ENCODE peak calls at places on chromosomes 5 and 9, in seven cellular contexts. H, C, Y, D, V, R and Z are unnamed samples.
A peak's percentile ranks its signal among the peaks of the same experiment; 100 is the strongest.

GRCh38 chr5:55063899-55064298 is 38.5 kb upstream of the GZMA start:
- DNase-seq in H (no peak), C (no peak), Y (no peak), D (no peak), V (peak; percentile 62), R (no peak), Z (no peak)

GRCh38 chr5:43515678-43516048 is 715 bp upstream of the C5orf34 start:
- DNase-seq in H (peak; percentile 8), C (no peak), Y (no peak), D (no peak), V (no peak), R (no peak), Z (no peak)

GRCh38 chr9:129863059-129863690 is 27.9 kb downstream of the USP20 start:
- DNase-seq in H (peak; percentile 96), C (peak; percentile 34), Y (no peak), D (peak; percentile 83), V (no peak), R (peak; percentile 62), Z (peak; percentile 100)

GRCh38 chr9:127650511-127650910 is 38.4 kb downstream of the STXBP1 start:
- DNase-seq in H (no peak), C (no peak), Y (no peak), D (no peak), V (no peak), R (no peak), Z (no peak)

GRCh38 chr5:119411291-119411934 is 40.9 kb upstream of the HSD17B4 start:
- DNase-seq in H (peak; percentile 53), C (no peak), Y (no peak), D (no peak), V (no peak), R (no peak), Z (no peak)

GRCh38 chr9:16417101-16417500 is 453.4 kb downstream of the BNC2 start:
- DNase-seq in H (peak; percentile 89), C (no peak), Y (no peak), D (no peak), V (no peak), R (no peak), Z (peak; percentile 41)

GRCh38 chr5:138655530-138656245 is 80.5 kb upstream of the HSPA9 start:
- DNase-seq in H (peak; percentile 71), C (no peak), Y (no peak), D (no peak), V (no peak), R (no peak), Z (no peak)

GRCh38 chr5:142614054-142614453 is 71.8 kb downstream of the FGF1 start:
- DNase-seq in H (no peak), C (no peak), Y (no peak), D (no peak), V (no peak), R (no peak), Z (no peak)

GRCh38 chr5:120538149-120538548 is 74.0 kb downstream of the PRR16 start:
- DNase-seq in H (no peak), C (no peak), Y (no peak), D (no peak), V (peak; percentile 76), R (no peak), Z (no peak)

DNA sequence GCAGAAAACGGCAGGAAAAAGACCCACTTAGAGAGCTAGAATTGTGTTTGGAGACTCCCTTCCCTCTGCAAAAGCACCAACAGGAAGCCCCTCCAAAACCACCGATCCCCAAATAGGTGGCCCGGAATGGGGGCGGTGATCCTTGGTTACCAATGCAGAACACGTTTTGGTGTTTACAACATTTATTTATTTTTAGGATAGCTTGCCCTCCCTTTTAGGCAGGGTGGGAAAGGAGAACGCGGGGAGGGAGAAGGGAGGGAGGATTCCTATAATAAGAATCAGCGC is 579 bp upstream of the NTRK2 start:
- DNase-seq in H (no peak), C (no peak), Y (no peak), D (no peak), V (peak; percentile 90), R (no peak), Z (no peak)
- H3K4me3 ChIP-seq in H (peak overlapping the region; percentile 32), C (peak overlapping the region; percentile 38), Y (peak overlapping the region; percentile 57), D (peak overlapping the region; percentile 39), V (peak overlapping the region; percentile 63), R (no peak overlapping the region), Z (no peak overlapping the region)

GRCh38 chr5:124651663-124652513 is 94.6 kb downstream of the ZNF608 start:
- DNase-seq in H (peak; percentile 88), C (peak; percentile 82), Y (peak; percentile 81), D (peak; percentile 92), V (peak; percentile 95), R (no peak), Z (no peak)
- H3K4me3 ChIP-seq in H (peak overlapping the region; percentile 13), C (peak overlapping the region; percentile 59), Y (peak overlapping the region; percentile 61), D (peak overlapping the region; percentile 43), V (peak overlapping the region; percentile 76), R (no peak overlapping the region), Z (no peak overlapping the region)

DNA sequence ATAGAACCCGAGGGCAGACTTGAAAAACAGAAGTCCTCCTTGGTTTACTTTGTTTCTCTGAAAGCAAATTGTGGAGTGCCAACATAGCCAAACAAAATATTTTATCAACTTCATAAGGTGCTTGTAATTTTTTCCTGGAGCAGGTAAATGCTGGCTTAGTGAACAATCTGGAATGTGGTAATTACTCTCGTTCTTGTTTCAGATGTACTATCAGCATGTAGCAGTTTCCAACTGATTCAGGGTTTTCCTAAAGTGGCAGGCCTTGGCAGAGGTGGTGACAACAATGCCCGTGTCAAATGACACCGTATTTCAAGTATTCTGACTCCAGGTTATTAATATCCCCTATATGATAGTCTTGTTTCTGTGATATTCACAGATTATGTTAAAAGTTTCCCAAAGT is 1.2 kb downstream of the C9orf72 start:
- DNase-seq in H (no peak), C (no peak), Y (no peak), D (no peak), V (no peak), R (no peak), Z (no peak)
- H3K4me3 ChIP-seq in H (peak overlapping the region; percentile 67), C (peak overlapping the region; percentile 80), Y (peak overlapping the region; percentile 78), D (peak overlapping the region; percentile 53), V (peak overlapping the region; percentile 83), R (peak overlapping the region; percentile 86), Z (no peak overlapping the region)

DNA sequence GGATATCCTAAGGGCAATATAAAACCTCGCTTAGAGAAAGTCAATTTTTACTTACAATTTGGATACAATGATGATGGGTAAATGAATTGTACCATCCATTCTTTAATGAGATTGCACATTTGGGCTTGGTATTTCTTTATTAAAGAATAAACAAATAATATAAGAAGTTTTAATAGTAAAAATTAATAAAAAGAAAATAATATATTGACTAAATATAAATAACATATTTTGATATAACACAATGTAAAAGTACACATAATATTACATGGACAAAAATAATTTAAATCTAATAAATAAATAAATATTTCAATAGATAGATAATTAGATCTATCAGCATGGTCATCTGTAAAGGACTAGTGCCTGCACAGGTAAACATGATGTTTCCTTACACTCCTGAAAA is 944 bp downstream of the IFNA21 start:
- DNase-seq in H (no peak), C (no peak), Y (no peak), D (no peak), V (no peak), R (no peak), Z (no peak)
- H3K4me3 ChIP-seq in H (no peak overlapping the region), C (no peak overlapping the region), Y (no peak overlapping the region), D (no peak overlapping the region), V (no peak overlapping the region), R (no peak overlapping the region), Z (no peak overlapping the region)

DNA sequence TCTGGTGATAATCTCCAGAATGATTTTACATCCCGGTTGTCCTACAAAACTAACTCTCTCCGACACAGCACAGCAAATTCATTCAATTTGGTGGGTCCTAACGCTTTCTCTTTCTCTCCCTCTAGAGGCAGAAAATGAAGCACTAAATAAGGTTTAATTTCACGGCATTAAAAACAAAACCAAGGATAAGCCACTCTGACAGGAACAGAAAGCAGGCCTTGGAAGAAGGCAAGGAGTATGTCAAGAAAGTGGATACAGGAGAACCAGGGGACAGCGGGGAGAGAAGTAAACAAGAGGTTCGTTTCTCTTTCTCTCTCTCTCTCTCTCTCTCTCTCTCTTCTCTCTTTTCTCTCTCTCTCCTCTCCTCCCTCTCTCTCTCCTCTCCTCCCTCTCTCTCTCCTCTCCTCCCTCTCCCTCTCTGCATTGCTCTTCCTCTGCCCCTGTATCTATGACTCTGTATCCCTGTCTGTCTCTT is 49.8 kb downstream of the EBF1 start:
- DNase-seq in H (peak; percentile 81), C (no peak), Y (no peak), D (no peak), V (no peak), R (no peak), Z (no peak)
- H3K4me3 ChIP-seq in H (no peak overlapping the region), C (peak overlapping the region; percentile 13), Y (peak overlapping the region; percentile 19), D (no peak overlapping the region), V (peak overlapping the region; percentile 51), R (no peak overlapping the region), Z (no peak overlapping the region)

GRCh38 chr9:97938081-97938644 is at the start of gene HEMGN:
- DNase-seq in H (no peak), C (no peak), Y (no peak), D (no peak), V (no peak), R (no peak), Z (peak; percentile 99)
- H3K4me3 ChIP-seq in H (no peak within 1 kb of the TSS), C (no peak within 1 kb of the TSS), Y (no peak within 1 kb of the TSS), D (no peak within 1 kb of the TSS), V (no peak within 1 kb of the TSS), R (peak within 1 kb of the TSS; percentile 30), Z (no peak within 1 kb of the TSS)

DNA sequence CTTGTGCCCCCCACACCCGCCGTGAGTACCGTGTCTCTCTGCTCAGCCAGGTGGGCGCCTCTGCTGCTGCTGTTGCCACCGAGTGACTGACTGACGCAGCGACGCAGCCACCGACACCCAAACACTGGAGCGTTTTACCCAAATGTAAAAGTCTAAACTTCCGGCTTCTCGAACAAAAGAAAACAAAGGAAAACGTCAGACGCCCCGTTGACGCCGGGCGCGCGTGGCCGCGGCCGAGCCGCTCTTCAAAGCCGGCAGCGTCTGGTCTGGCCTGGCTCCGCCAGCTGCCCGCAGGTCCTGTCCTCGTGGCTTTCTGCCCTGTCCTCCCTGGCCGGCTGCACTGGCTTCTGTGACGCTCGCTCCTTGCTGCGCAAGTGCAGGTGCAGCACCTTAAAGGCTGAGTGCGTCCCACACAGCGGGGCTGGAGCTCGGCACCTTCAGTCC is 41.4 kb upstream of the CLPTM1L start:
- DNase-seq in H (peak; percentile 47), C (peak; percentile 85), Y (peak; percentile 85), D (peak; percentile 93), V (peak; percentile 93), R (peak; percentile 61), Z (peak; percentile 79)
- H3K4me3 ChIP-seq in H (peak overlapping the region; percentile 38), C (peak overlapping the region; percentile 66), Y (peak overlapping the region; percentile 61), D (peak overlapping the region; percentile 72), V (peak overlapping the region; percentile 67), R (peak overlapping the region; percentile 55), Z (peak overlapping the region; percentile 65)

GRCh38 chr9:2972475-2972874 is 128.6 kb upstream of the PUM3 start:
- DNase-seq in H (no peak), C (no peak), Y (no peak), D (no peak), V (no peak), R (no peak), Z (no peak)
- H3K4me3 ChIP-seq in H (no peak overlapping the region), C (no peak overlapping the region), Y (no peak overlapping the region), D (no peak overlapping the region), V (no peak overlapping the region), R (no peak overlapping the region), Z (no peak overlapping the region)

GRCh38 chr5:172178301-172179031 is 9.6 kb downstream of the STK10 start:
- DNase-seq in H (no peak), C (peak; percentile 86), Y (no peak), D (peak; percentile 82), V (no peak), R (no peak), Z (no peak)
- H3K4me3 ChIP-seq in H (no peak overlapping the region), C (no peak overlapping the region), Y (no peak overlapping the region), D (peak overlapping the region; percentile 36), V (no peak overlapping the region), R (peak overlapping the region; percentile 79), Z (peak overlapping the region; percentile 51)